ENCODE peak calls at places on chromosomes 7 and 10, in ten cellular contexts. O is SJSA1; Y is stimulated activated CD4-positive, alpha-beta T cell treated with anti-CD3 and anti-CD28 coated beads, Interleukin-1b, Interleukin-23, amount 100 ng/mL, for 1 hour; U is NCI-H510A; R is putamen; N is Jurkat, Clone E6-1; F is AG10803; J is activated T-cell treated with anti-CD3 and anti-CD28 coated beads, Interleukin-2, amount 50 U/mL, for 4 hours; I is Kasumi-1; E is GM13977. P is an unnamed sample.

GRCh38 chr10:119973261-119973660 is 80.7 kb downstream of the SEC23IP start:
- DNase-seq in O (no peak), Y (no peak), U (no peak), R (no peak), N (peak; percentile 20), F (peak; percentile 2), J (no peak), I (no peak), E (no peak), P (no peak)

GRCh38 chr10:6990891-6991290 is 410.8 kb upstream of the PRKCQ start:
- DNase-seq in O (no peak), Y (no peak), U (no peak), R (no peak), N (peak; percentile 87), F (no peak), J (no peak), I (peak; percentile 90), E (no peak), P (no peak)

GRCh38 chr7:68246189-68246633 is 1249.6 kb downstream of the TYW1 start:
- DNase-seq in O (no peak), Y (no peak), U (peak; percentile 90), R (no peak), N (no peak), F (peak; percentile 53), J (no peak), I (no peak), E (no peak), P (peak; percentile 53)

GRCh38 chr10:133325392-133325760 is 11.3 kb downstream of the CALY start:
- DNase-seq in O (no peak), Y (no peak), U (no peak), R (no peak), N (no peak), F (no peak), J (no peak), I (no peak), E (no peak), P (no peak)

GRCh38 chr10:70458329-70459060 is 17.0 kb upstream of the NODAL start:
- DNase-seq in O (peak; percentile 73), Y (no peak), U (no peak), R (no peak), N (no peak), F (peak; percentile 66), J (peak; percentile 56), I (no peak), E (no peak), P (peak; percentile 75)

GRCh38 chr10:30931094-30931493 is 100.6 kb downstream of the ZNF438 start:
- DNase-seq in O (no peak), Y (no peak), U (no peak), R (no peak), N (no peak), F (no peak), J (no peak), I (no peak), E (peak; percentile 37), P (no peak)

GRCh38 chr7:2775785-2776184 is 68.3 kb downstream of the GNA12 start:
- DNase-seq in O (no peak), Y (no peak), U (no peak), R (no peak), N (no peak), F (no peak), J (no peak), I (no peak), E (no peak), P (no peak)

GRCh38 chr10:60446855-60447254 is 57.2 kb upstream of the ANK3 start:
- DNase-seq in O (no peak), Y (no peak), U (no peak), R (no peak), N (peak; percentile 20), F (peak; percentile 68), J (no peak), I (peak; percentile 58), E (no peak), P (no peak)

GRCh38 chr7:79296553-79297320 is 156.7 kb downstream of the MAGI2 start:
- DNase-seq in O (no peak), Y (no peak), U (no peak), R (no peak), N (no peak), F (no peak), J (no peak), I (no peak), E (no peak), P (no peak)

GRCh38 chr10:124565565-124566221 is 104.1 kb downstream of the LHPP start:
- DNase-seq in O (no peak), Y (no peak), U (peak; percentile 91), R (no peak), N (peak; percentile 5), F (no peak), J (no peak), I (peak; percentile 69), E (peak; percentile 71), P (no peak)

GRCh38 chr10:61765176-61766087 is 102.7 kb downstream of the CABCOCO1 start:
- DNase-seq in O (no peak), Y (no peak), U (no peak), R (no peak), N (peak; percentile 100), F (no peak), J (no peak), I (peak; percentile 93), E (no peak), P (no peak)

GRCh38 chr7:100219271-100219737 is 445 bp upstream of the PVRIG start:
- DNase-seq in O (no peak), Y (no peak), U (no peak), R (no peak), N (no peak), F (no peak), J (no peak), I (no peak), E (no peak), P (no peak)

GRCh38 chr10:58994226-58995057 is 182.0 kb upstream of the PHYHIPL start:
- DNase-seq in O (no peak), Y (no peak), U (no peak), R (no peak), N (no peak), F (no peak), J (no peak), I (no peak), E (no peak), P (no peak)

GRCh38 chr10:117320050-117320665 is 55.1 kb downstream of the PDZD8 start:
- DNase-seq in O (no peak), Y (no peak), U (no peak), R (no peak), N (peak; percentile 37), F (peak; percentile 24), J (no peak), I (peak; percentile 83), E (peak; percentile 23), P (no peak)

GRCh38 chr7:66497346-66497745 is 131.3 kb upstream of the KCTD7 start:
- DNase-seq in O (no peak), Y (no peak), U (no peak), R (no peak), N (no peak), F (no peak), J (no peak), I (no peak), E (no peak), P (no peak)

GRCh38 chr10:131841669-131842139 is 59.1 kb upstream of the PPP2R2D start:
- DNase-seq in O (peak; percentile 39), Y (no peak), U (no peak), R (no peak), N (no peak), F (no peak), J (no peak), I (no peak), E (no peak), P (peak; percentile 40)